ENCODE peak calls at places on chromosome 1, in nine cellular contexts. T is omental fat pad; Y is H54; X is activated effector memory CD4-positive, alpha-beta T cell treated with anti-CD3 and anti-CD28 coated beads, Interleukin-2, amount 50 U/mL, for 16 hours; K is NCI-H1436; L is progenitor cell of endocrine pancreas; N is testis; F is activated T-helper 2 cell treated with anti-CD3 and anti-CD28 coated beads, Interferon-gamma antibody, Interleukin-2, Interleukin-4, amounts not matched to agents 10 μg/mL and 5 μg/mL and 100 μg/mL, durations not matched to agents 14 hours and 24 hours and 36 hours; C is hypothalamus. R is an unnamed sample.
A peak's percentile ranks its signal among the peaks of the same experiment; 100 is the strongest.

GRCh38 chr1:41496080-41497055 is 11.9 kb upstream of the EDN2 start:
- DNase-seq in T (peak; percentile 63), Y (peak; percentile 82), X (peak; percentile 69), K (peak; percentile 27), L (peak; percentile 65), N (peak; percentile 85), F (peak; percentile 27), C (no peak), R (peak; percentile 82)

GRCh38 chr1:202578565-202578964 is 131.7 kb downstream of the SYT2 start:
- DNase-seq in T (no peak), Y (no peak), X (no peak), K (no peak), L (no peak), N (no peak), F (no peak), C (no peak), R (no peak)

GRCh38 chr1:157181258-157181657 is 43.1 kb upstream of the ETV3 start:
- DNase-seq in T (no peak), Y (no peak), X (peak; percentile 37), K (no peak), L (no peak), N (no peak), F (no peak), C (no peak), R (no peak)

GRCh38 chr1:213604477-213604876 is 383.3 kb upstream of the PROX1 start:
- DNase-seq in T (no peak), Y (no peak), X (no peak), K (no peak), L (no peak), N (no peak), F (no peak), C (no peak), R (no peak)

GRCh38 chr1:185853739-185854138 is 119.5 kb downstream of the HMCN1 start:
- DNase-seq in T (no peak), Y (no peak), X (no peak), K (no peak), L (no peak), N (no peak), F (no peak), C (no peak), R (no peak)

GRCh38 chr1:234315588-234315987 is 57.7 kb upstream of the COA6 start:
- DNase-seq in T (no peak), Y (no peak), X (peak; percentile 72), K (no peak), L (no peak), N (no peak), F (no peak), C (no peak), R (no peak)

GRCh38 chr1:63413394-63413793 is 46.0 kb downstream of the ALG6 start:
- DNase-seq in T (no peak), Y (no peak), X (no peak), K (no peak), L (no peak), N (no peak), F (no peak), C (no peak), R (no peak)

GRCh38 chr1:78483903-78484302 is 6.9 kb upstream of the PTGFR start:
- DNase-seq in T (no peak), Y (peak; percentile 26), X (no peak), K (no peak), L (no peak), N (no peak), F (no peak), C (no peak), R (peak; percentile 53)

GRCh38 chr1:25728301-25728935 is 71.6 kb upstream of the SELENON start:
- DNase-seq in T (no peak), Y (no peak), X (peak; percentile 54), K (no peak), L (no peak), N (no peak), F (no peak), C (no peak), R (no peak)

GRCh38 chr1:30095451-30096025 is 627.8 kb downstream of the MATN1 start:
- DNase-seq in T (no peak), Y (no peak), X (no peak), K (no peak), L (no peak), N (no peak), F (no peak), C (no peak), R (no peak)

GRCh38 chr1:232437510-232437909 is 192.4 kb downstream of the SIPA1L2 start:
- DNase-seq in T (no peak), Y (no peak), X (no peak), K (no peak), L (no peak), N (no peak), F (no peak), C (no peak), R (no peak)

GRCh38 chr1:29394521-29394921 is 158.2 kb downstream of the PTPRU start:
- DNase-seq in T (no peak), Y (no peak), X (no peak), K (no peak), L (no peak), N (peak; percentile 10), F (no peak), C (no peak), R (no peak)

GRCh38 chr1:44636711-44637589 is 37.3 kb downstream of the TMEM53 start:
- DNase-seq in T (no peak), Y (peak; percentile 32), X (no peak), K (no peak), L (no peak), N (no peak), F (no peak), C (no peak), R (no peak)

GRCh38 chr1:204283711-204284651 is 70.2 kb upstream of the GOLT1A start:
- DNase-seq in T (no peak), Y (no peak), X (no peak), K (no peak), L (no peak), N (no peak), F (no peak), C (no peak), R (no peak)

GRCh38 chr1:226871047-226871365 is 590 bp downstream of the PSEN2 start:
- DNase-seq in T (no peak), Y (no peak), X (no peak), K (no peak), L (no peak), N (no peak), F (no peak), C (no peak), R (peak; percentile 78)

R was measured in spleen.